ENCODE peak calls at places on chromosomes 11 and 22, in four cellular contexts. One of them, this sample, is unnamed.

GRCh38 chr11:1749787-1750351 is 526 bp downstream of the IFITM10 start:
- DNase-seq in WTC11: no peak
- DNase-seq in heart right ventricle: no peak
- DNase-seq in GM10248: no peak
- DNase-seq in this sample: peak; percentile 33

GRCh38 chr11:3954448-3955298 is 99.2 kb downstream of the STIM1 start:
- DNase-seq in heart right ventricle: no peak
- DNase-seq in WTC11: no peak
- DNase-seq in GM10248: no peak
- DNase-seq in this sample: no peak

GRCh38 chr11:1508986-1509385 is 22.4 kb upstream of the MOB2 start:
- DNase-seq in GM10248: no peak
- DNase-seq in heart right ventricle: no peak
- DNase-seq in WTC11: no peak
- DNase-seq in this sample: no peak

GRCh38 chr11:78952866-78953265 is 378.2 kb upstream of the NARS2 start:
- DNase-seq in WTC11: no peak
- DNase-seq in heart right ventricle: no peak
- DNase-seq in GM10248: no peak
- DNase-seq in this sample: no peak

GRCh38 chr11:71456294-71456693 is 3.3 kb downstream of the NADSYN1 start:
- DNase-seq in heart right ventricle: no peak
- DNase-seq in WTC11: no peak
- DNase-seq in GM10248: no peak
- DNase-seq in this sample: no peak

GRCh38 chr11:16191212-16191851 is 165.0 kb downstream of the SOX6 start:
- DNase-seq in heart right ventricle: no peak
- DNase-seq in GM10248: peak; percentile 10
- DNase-seq in WTC11: no peak
- DNase-seq in this sample: no peak

GRCh38 chr11:88886796-88887195 is 179.0 kb downstream of the GRM5 start:
- DNase-seq in GM10248: peak; percentile 6
- DNase-seq in heart right ventricle: no peak
- DNase-seq in WTC11: peak; percentile 57
- DNase-seq in this sample: peak; percentile 8

GRCh38 chr22:20175597-20175900 is 24.7 kb upstream of the CCDC188 start:
- DNase-seq in GM10248: no peak
- DNase-seq in WTC11: no peak
- DNase-seq in heart right ventricle: no peak
- DNase-seq in this sample: no peak

GRCh38 chr11:95444309-95445202 is 213.6 kb upstream of the SESN3 start:
- DNase-seq in WTC11: no peak
- DNase-seq in GM10248: no peak
- DNase-seq in heart right ventricle: no peak
- DNase-seq in this sample: no peak

GRCh38 chr11:78402842-78403241 is 14.8 kb downstream of the GAB2 start:
- DNase-seq in WTC11: no peak
- DNase-seq in heart right ventricle: no peak
- DNase-seq in GM10248: no peak
- DNase-seq in this sample: no peak

GRCh38 chr11:127791844-127792243 is 791.3 kb upstream of the KIRREL3 start:
- DNase-seq in heart right ventricle: no peak
- DNase-seq in WTC11: peak; percentile 25
- DNase-seq in GM10248: no peak
- DNase-seq in this sample: no peak

DNA sequence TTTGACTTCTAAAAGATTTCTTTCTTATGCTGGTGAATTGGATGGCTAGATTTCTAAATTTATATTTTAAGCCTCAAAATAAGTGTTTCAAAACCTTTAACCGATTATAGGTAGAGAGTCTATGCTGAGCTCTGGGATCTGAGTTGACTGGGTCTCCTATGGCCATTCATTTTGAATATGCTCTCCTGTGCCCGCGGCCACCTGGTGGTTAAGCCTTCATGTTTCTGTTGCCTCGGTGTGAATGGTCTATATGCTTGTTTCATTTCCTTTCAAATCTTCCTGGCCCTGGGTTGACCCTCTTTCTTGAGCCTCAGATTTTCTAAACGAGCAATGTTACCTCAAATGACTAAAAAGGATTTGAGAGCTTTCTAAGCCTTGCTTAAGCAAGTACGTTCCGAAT is 789.3 kb upstream of the KIRREL3 start:
- DNase-seq in GM10248: no peak
- DNase-seq in WTC11: peak; percentile 58
- DNase-seq in heart right ventricle: no peak
- DNase-seq in this sample: no peak
- TF ChIP-seq CTCF in GM10248: no peak
- TF ChIP-seq CTCF in WTC11: peak; percentile 48
- TF ChIP-seq CTCF in heart right ventricle: peak; percentile 14
- TF ChIP-seq CTCF in this sample: no peak

DNA sequence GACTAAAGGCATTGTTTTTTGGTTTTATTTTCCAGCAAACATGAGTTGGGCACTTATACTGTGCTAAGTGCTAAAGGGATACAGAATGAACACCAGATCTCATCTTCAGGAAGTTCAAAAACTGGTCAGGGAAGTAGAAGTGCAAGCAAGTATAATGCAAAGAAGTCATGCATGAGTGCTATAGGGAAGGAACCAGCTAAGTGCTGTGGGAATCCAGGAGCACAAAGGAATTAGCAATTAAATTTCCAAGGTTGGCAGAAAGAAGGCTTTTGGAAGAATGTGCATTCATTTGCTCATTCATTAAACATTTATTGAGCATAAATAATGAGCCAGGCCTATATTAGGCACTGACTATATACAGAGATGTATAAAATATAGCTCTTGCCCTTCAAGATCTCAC is 143.7 kb upstream of the ARHGAP42 start:
- DNase-seq in WTC11: no peak
- DNase-seq in GM10248: no peak
- DNase-seq in heart right ventricle: no peak
- DNase-seq in this sample: no peak
- TF ChIP-seq CTCF in WTC11: no peak
- TF ChIP-seq CTCF in GM10248: no peak
- TF ChIP-seq CTCF in heart right ventricle: no peak
- TF ChIP-seq CTCF in this sample: no peak

DNA sequence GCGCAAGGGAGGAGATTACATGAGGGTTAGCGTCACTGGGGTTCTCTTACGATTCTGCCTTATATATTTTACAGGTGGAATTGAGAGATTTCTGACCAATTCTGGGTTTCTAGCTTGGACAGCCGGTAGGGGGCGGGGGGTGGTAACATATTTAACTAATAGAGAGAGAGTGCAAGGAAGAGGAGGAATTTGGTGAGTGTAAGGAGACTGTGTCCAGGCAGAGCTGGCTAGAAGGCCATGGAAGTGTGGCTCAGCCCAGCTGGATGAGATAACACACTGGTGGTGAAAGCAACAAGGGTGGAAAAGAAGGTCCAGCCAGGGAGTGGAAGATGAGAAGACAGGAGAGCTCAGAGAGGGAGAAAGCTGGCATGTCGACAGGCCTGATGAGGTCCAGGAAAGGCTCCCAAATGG is 56.5 kb downstream of the ST3GAL4 start:
- DNase-seq in heart right ventricle: peak; percentile 48
- DNase-seq in WTC11: no peak
- DNase-seq in GM10248: no peak
- DNase-seq in this sample: no peak
- TF ChIP-seq CTCF in heart right ventricle: peak; percentile 11
- TF ChIP-seq CTCF in WTC11: no peak
- TF ChIP-seq CTCF in GM10248: no peak
- TF ChIP-seq CTCF in this sample: no peak

GRCh38 chr11:118162846-118163245 is 10.2 kb upstream of the SCN4B start:
- DNase-seq in GM10248: no peak
- DNase-seq in heart right ventricle: no peak
- DNase-seq in WTC11: no peak
- DNase-seq in this sample: no peak
- TF ChIP-seq CTCF in GM10248: no peak
- TF ChIP-seq CTCF in heart right ventricle: no peak
- TF ChIP-seq CTCF in WTC11: no peak
- TF ChIP-seq CTCF in this sample: no peak

GRCh38 chr11:20276661-20277000 is 86.9 kb upstream of the HTATIP2 start:
- DNase-seq in heart right ventricle: no peak
- DNase-seq in WTC11: no peak
- DNase-seq in GM10248: no peak
- DNase-seq in this sample: no peak
- TF ChIP-seq CTCF in heart right ventricle: no peak
- TF ChIP-seq CTCF in WTC11: no peak
- TF ChIP-seq CTCF in GM10248: no peak
- TF ChIP-seq CTCF in this sample: no peak

GRCh38 chr11:35799655-35800054 is 137.1 kb downstream of the TRIM44 start:
- DNase-seq in WTC11: no peak
- DNase-seq in GM10248: no peak
- DNase-seq in heart right ventricle: no peak
- DNase-seq in this sample: no peak
- TF ChIP-seq CTCF in WTC11: peak; percentile 45
- TF ChIP-seq CTCF in GM10248: no peak
- TF ChIP-seq CTCF in heart right ventricle: peak; percentile 10
- TF ChIP-seq CTCF in this sample: no peak

GRCh38 chr11:102064316-102064715 is 17.1 kb downstream of the CFAP300 start:
- DNase-seq in GM10248: no peak
- DNase-seq in heart right ventricle: no peak
- DNase-seq in WTC11: no peak
- DNase-seq in this sample: no peak

GRCh38 chr11:102062106-102062505 is 14.9 kb downstream of the CFAP300 start:
- DNase-seq in GM10248: no peak
- DNase-seq in WTC11: no peak
- DNase-seq in heart right ventricle: no peak
- DNase-seq in this sample: no peak

DNA sequence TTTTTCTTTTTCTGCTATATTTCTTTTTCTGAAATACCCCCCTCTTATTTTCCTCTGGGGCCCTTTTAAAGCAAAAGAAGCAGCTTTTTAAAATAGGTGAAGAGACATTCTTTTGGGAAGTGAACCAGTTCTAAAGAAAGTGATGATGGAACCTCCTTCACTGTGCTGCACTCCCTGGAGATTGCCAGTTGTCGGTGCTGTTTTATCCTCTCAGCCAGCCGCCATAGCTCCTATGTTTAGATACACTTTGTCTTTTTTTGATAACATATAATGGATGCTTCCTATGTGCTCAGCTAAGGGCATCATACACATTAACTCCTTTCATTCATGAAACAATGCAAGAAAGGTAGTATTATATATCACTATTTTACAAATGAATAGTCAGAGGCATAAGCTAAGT is 14.0 kb downstream of the CFAP300 start:
- DNase-seq in GM10248: no peak
- DNase-seq in WTC11: no peak
- DNase-seq in heart right ventricle: no peak
- DNase-seq in this sample: no peak
- TF ChIP-seq CTCF in GM10248: no peak
- TF ChIP-seq CTCF in WTC11: no peak
- TF ChIP-seq CTCF in heart right ventricle: peak; percentile 41
- TF ChIP-seq CTCF in this sample: no peak

GRCh38 chr22:47270463-47271135 is 508.1 kb downstream of the TBC1D22A start:
- DNase-seq in WTC11: no peak
- DNase-seq in GM10248: no peak
- DNase-seq in heart right ventricle: no peak
- DNase-seq in this sample: no peak
- TF ChIP-seq CTCF in WTC11: no peak
- TF ChIP-seq CTCF in GM10248: no peak
- TF ChIP-seq CTCF in heart right ventricle: no peak
- TF ChIP-seq CTCF in this sample: no peak

GRCh38 chr22:24154826-24155225 is 26.5 kb upstream of the SUSD2 start:
- DNase-seq in GM10248: no peak
- DNase-seq in heart right ventricle: no peak
- DNase-seq in WTC11: no peak
- DNase-seq in this sample: no peak

GRCh38 chr22:24153959-24154358 is 27.3 kb upstream of the SUSD2 start:
- DNase-seq in WTC11: no peak
- DNase-seq in heart right ventricle: no peak
- DNase-seq in GM10248: no peak
- DNase-seq in this sample: no peak

GRCh38 chr22:24156146-24156914 is 25.0 kb upstream of the SUSD2 start:
- DNase-seq in WTC11: peak; percentile 36
- DNase-seq in GM10248: peak; percentile 82
- DNase-seq in heart right ventricle: no peak
- DNase-seq in this sample: peak; percentile 85

GRCh38 chr22:24156915-24157782 is 24.1 kb upstream of the SUSD2 start:
- DNase-seq in GM10248: peak; percentile 94
- DNase-seq in heart right ventricle: peak; percentile 84
- DNase-seq in WTC11: peak; percentile 93
- DNase-seq in this sample: peak; percentile 95

GRCh38 chr22:24155597-24156145 is 25.6 kb upstream of the SUSD2 start:
- DNase-seq in heart right ventricle: peak; percentile 86
- DNase-seq in GM10248: peak; percentile 74
- DNase-seq in WTC11: peak; percentile 60
- DNase-seq in this sample: peak; percentile 79
- TF ChIP-seq CTCF in heart right ventricle: peak; percentile 49
- TF ChIP-seq CTCF in GM10248: peak; percentile 24
- TF ChIP-seq CTCF in WTC11: peak; percentile 62
- TF ChIP-seq CTCF in this sample: peak; percentile 26

GRCh38 chr11:113873241-113873626 is 2.1 kb downstream of the USP28 start:
- DNase-seq in WTC11: no peak
- DNase-seq in GM10248: no peak
- DNase-seq in heart right ventricle: no peak
- DNase-seq in this sample: no peak

GRCh38 chr11:113874096-113874919 is 1.1 kb downstream of the USP28 start:
- DNase-seq in GM10248: no peak
- DNase-seq in heart right ventricle: no peak
- DNase-seq in WTC11: no peak
- DNase-seq in this sample: no peak

GRCh38 chr11:113876074-113876797 is 864 bp upstream of the USP28 start:
- DNase-seq in GM10248: no peak
- DNase-seq in WTC11: no peak
- DNase-seq in heart right ventricle: no peak
- DNase-seq in this sample: no peak

GRCh38 chr11:113875414-113876073 is at the start of gene USP28:
- DNase-seq in WTC11: peak; percentile 95
- DNase-seq in GM10248: peak; percentile 98
- DNase-seq in heart right ventricle: peak; percentile 98
- DNase-seq in this sample: peak; percentile 98

DNA sequence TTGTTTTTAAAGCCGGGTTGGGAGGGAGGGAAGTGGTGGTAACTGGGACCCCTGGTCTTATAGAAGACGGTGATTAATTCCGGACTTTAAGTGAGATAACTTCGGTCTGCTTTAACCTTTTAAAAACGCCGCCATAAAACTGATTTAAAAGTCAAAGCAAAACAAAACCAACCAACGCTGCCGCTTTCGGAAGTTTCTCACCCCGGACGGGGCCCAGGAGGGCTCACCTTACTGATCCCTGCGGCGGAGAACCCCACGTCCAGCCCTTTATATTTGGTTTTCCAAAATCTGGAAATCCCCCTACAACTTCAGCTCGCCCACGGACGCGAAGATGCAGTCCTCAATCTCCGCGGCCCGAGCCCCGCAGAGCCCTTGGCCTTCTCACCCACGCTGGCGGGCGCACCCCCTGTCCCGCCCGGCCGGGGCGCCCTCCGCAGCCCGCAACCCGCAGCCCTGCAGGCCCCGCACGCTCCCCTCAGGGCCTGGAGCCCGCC is 405 bp downstream of the USP28 start:
- DNase-seq in WTC11: no peak
- DNase-seq in GM10248: no peak
- DNase-seq in heart right ventricle: no peak
- DNase-seq in this sample: peak; percentile 67
- TF ChIP-seq CTCF in WTC11: no peak
- TF ChIP-seq CTCF in GM10248: no peak
- TF ChIP-seq CTCF in heart right ventricle: no peak
- TF ChIP-seq CTCF in this sample: no peak